ENCODE peak calls at places on chromosomes 11 and 22, in eight cellular contexts. One of them, this sample, is unnamed.

GRCh38 chr22:27125539-27125938 is 468.2 kb downstream of the MIAT start:
- DNase-seq in NCI-H2081: no peak
- DNase-seq in AG08395: no peak
- DNase-seq in neuronal stem cell: no peak
- DNase-seq in substantia nigra: no peak
- DNase-seq in IMR-90: no peak
- DNase-seq in A549: no peak
- DNase-seq in iPS-NIHi11: no peak
- DNase-seq in this sample: no peak

GRCh38 chr22:45452565-45453449 is 39.3 kb downstream of the RIBC2 start:
- DNase-seq in NCI-H2081: no peak
- DNase-seq in AG08395: peak; percentile 53
- DNase-seq in neuronal stem cell: no peak
- DNase-seq in substantia nigra: no peak
- DNase-seq in IMR-90: peak; percentile 67
- DNase-seq in A549: no peak
- DNase-seq in iPS-NIHi11: no peak
- DNase-seq in this sample: no peak

GRCh38 chr11:43316451-43316850 is 4.7 kb downstream of the API5 start:
- DNase-seq in NCI-H2081: no peak
- DNase-seq in AG08395: peak; percentile 3
- DNase-seq in neuronal stem cell: no peak
- DNase-seq in substantia nigra: no peak
- DNase-seq in IMR-90: peak; percentile 13
- DNase-seq in A549: no peak
- DNase-seq in iPS-NIHi11: no peak
- DNase-seq in this sample: no peak

GRCh38 chr11:82701847-82702520 is 31.7 kb downstream of the FAM181B start:
- DNase-seq in NCI-H2081: peak; percentile 42
- DNase-seq in AG08395: peak; percentile 39
- DNase-seq in neuronal stem cell: peak; percentile 65
- DNase-seq in substantia nigra: peak; percentile 14
- DNase-seq in IMR-90: peak; percentile 16
- DNase-seq in A549: peak; percentile 29
- DNase-seq in iPS-NIHi11: peak; percentile 63
- DNase-seq in this sample: peak; percentile 58

GRCh38 chr11:11884774-11885481 is 43.2 kb downstream of the USP47 start:
- DNase-seq in NCI-H2081: no peak
- DNase-seq in AG08395: no peak
- DNase-seq in neuronal stem cell: no peak
- DNase-seq in substantia nigra: no peak
- DNase-seq in IMR-90: no peak
- DNase-seq in A549: no peak
- DNase-seq in iPS-NIHi11: no peak
- DNase-seq in this sample: no peak

GRCh38 chr22:41480397-41480735 is 11.4 kb downstream of the ACO2 start:
- DNase-seq in NCI-H2081: no peak
- DNase-seq in AG08395: peak; percentile 37
- DNase-seq in neuronal stem cell: no peak
- DNase-seq in substantia nigra: no peak
- DNase-seq in IMR-90: peak; percentile 92
- DNase-seq in A549: no peak
- DNase-seq in iPS-NIHi11: no peak
- DNase-seq in this sample: no peak

GRCh38 chr22:39183991-39184585 is 31.6 kb upstream of the CBX7 start:
- DNase-seq in NCI-H2081: no peak
- DNase-seq in AG08395: peak; percentile 87
- DNase-seq in neuronal stem cell: no peak
- DNase-seq in substantia nigra: no peak
- DNase-seq in IMR-90: peak; percentile 63
- DNase-seq in A549: no peak
- DNase-seq in iPS-NIHi11: peak; percentile 71
- DNase-seq in this sample: no peak

GRCh38 chr22:39967996-39968968 is 8.1 kb downstream of the TMA7B start:
- DNase-seq in NCI-H2081: no peak
- DNase-seq in AG08395: no peak
- DNase-seq in neuronal stem cell: peak; percentile 41
- DNase-seq in substantia nigra: no peak
- DNase-seq in IMR-90: no peak
- DNase-seq in A549: no peak
- DNase-seq in iPS-NIHi11: peak; percentile 29
- DNase-seq in this sample: peak; percentile 97

GRCh38 chr22:26464312-26464711 is 19.3 kb downstream of the HPS4 start:
- DNase-seq in NCI-H2081: no peak
- DNase-seq in AG08395: peak; percentile 82
- DNase-seq in neuronal stem cell: no peak
- DNase-seq in substantia nigra: no peak
- DNase-seq in IMR-90: no peak
- DNase-seq in A549: no peak
- DNase-seq in iPS-NIHi11: no peak
- DNase-seq in this sample: no peak

GRCh38 chr11:64372802-64373597 is 14.0 kb downstream of the RPS6KA4 start:
- DNase-seq in NCI-H2081: peak; percentile 96
- DNase-seq in AG08395: peak; percentile 34
- DNase-seq in neuronal stem cell: no peak
- DNase-seq in substantia nigra: peak; percentile 74
- DNase-seq in IMR-90: no peak
- DNase-seq in A549: peak; percentile 88
- DNase-seq in iPS-NIHi11: peak; percentile 78
- DNase-seq in this sample: peak; percentile 65

GRCh38 chr11:83922318-83922717 is 636.2 kb upstream of the CCDC90B start:
- DNase-seq in NCI-H2081: no peak
- DNase-seq in AG08395: no peak
- DNase-seq in neuronal stem cell: no peak
- DNase-seq in substantia nigra: no peak
- DNase-seq in IMR-90: no peak
- DNase-seq in A549: no peak
- DNase-seq in iPS-NIHi11: no peak
- DNase-seq in this sample: no peak

GRCh38 chr22:31055322-31056159 is 25.6 kb upstream of the SMTN start:
- DNase-seq in NCI-H2081: no peak
- DNase-seq in AG08395: peak; percentile 95
- DNase-seq in neuronal stem cell: peak; percentile 26
- DNase-seq in substantia nigra: peak; percentile 55
- DNase-seq in IMR-90: peak; percentile 99
- DNase-seq in A549: peak; percentile 92
- DNase-seq in iPS-NIHi11: peak; percentile 76
- DNase-seq in this sample: no peak

GRCh38 chr11:17642980-17643379 is 76.4 kb upstream of the MYOD1 start:
- DNase-seq in NCI-H2081: no peak
- DNase-seq in AG08395: no peak
- DNase-seq in neuronal stem cell: no peak
- DNase-seq in substantia nigra: no peak
- DNase-seq in IMR-90: no peak
- DNase-seq in A549: no peak
- DNase-seq in iPS-NIHi11: no peak
- DNase-seq in this sample: no peak

GRCh38 chr11:27672836-27673464 is 27.3 kb downstream of the BDNF start:
- DNase-seq in NCI-H2081: no peak
- DNase-seq in AG08395: peak; percentile 33
- DNase-seq in neuronal stem cell: no peak
- DNase-seq in substantia nigra: no peak
- DNase-seq in IMR-90: peak; percentile 70
- DNase-seq in A549: no peak
- DNase-seq in iPS-NIHi11: no peak
- DNase-seq in this sample: no peak

GRCh38 chr11:112302226-112302868 is 41.7 kb upstream of the PLET1 start:
- DNase-seq in NCI-H2081: no peak
- DNase-seq in AG08395: peak; percentile 25
- DNase-seq in neuronal stem cell: no peak
- DNase-seq in substantia nigra: no peak
- DNase-seq in IMR-90: peak; percentile 30
- DNase-seq in A549: no peak
- DNase-seq in iPS-NIHi11: no peak
- DNase-seq in this sample: no peak

GRCh38 chr11:111329306-111330204 is 31.2 kb downstream of the POU2AF3 start:
- DNase-seq in NCI-H2081: no peak
- DNase-seq in AG08395: no peak
- DNase-seq in neuronal stem cell: no peak
- DNase-seq in substantia nigra: peak; percentile 54
- DNase-seq in IMR-90: no peak
- DNase-seq in A549: no peak
- DNase-seq in iPS-NIHi11: no peak
- DNase-seq in this sample: no peak

GRCh38 chr11:124602751-124603150 is 8.5 kb upstream of the PANX3 start:
- DNase-seq in NCI-H2081: no peak
- DNase-seq in AG08395: no peak
- DNase-seq in neuronal stem cell: no peak
- DNase-seq in substantia nigra: no peak
- DNase-seq in IMR-90: no peak
- DNase-seq in A549: no peak
- DNase-seq in iPS-NIHi11: no peak
- DNase-seq in this sample: no peak

GRCh38 chr22:27685515-27685914 is 116.0 kb downstream of the MN1 start:
- DNase-seq in NCI-H2081: no peak
- DNase-seq in AG08395: no peak
- DNase-seq in neuronal stem cell: no peak
- DNase-seq in substantia nigra: no peak
- DNase-seq in IMR-90: no peak
- DNase-seq in A549: no peak
- DNase-seq in iPS-NIHi11: no peak
- DNase-seq in this sample: no peak

GRCh38 chr11:71490731-71491390 is 36.2 kb upstream of the KRTAP5-7 start:
- DNase-seq in NCI-H2081: no peak
- DNase-seq in AG08395: no peak
- DNase-seq in neuronal stem cell: no peak
- DNase-seq in substantia nigra: no peak
- DNase-seq in IMR-90: no peak
- DNase-seq in A549: no peak
- DNase-seq in iPS-NIHi11: no peak
- DNase-seq in this sample: no peak

GRCh38 chr11:68682531-68682931 is 1.8 kb upstream of the GAL start:
- DNase-seq in NCI-H2081: no peak
- DNase-seq in AG08395: no peak
- DNase-seq in neuronal stem cell: no peak
- DNase-seq in substantia nigra: no peak
- DNase-seq in IMR-90: peak; percentile 24
- DNase-seq in A549: no peak
- DNase-seq in iPS-NIHi11: no peak
- DNase-seq in this sample: no peak

GRCh38 chr11:117701781-117702180 is 95.2 kb downstream of the DSCAML1 start:
- DNase-seq in NCI-H2081: no peak
- DNase-seq in AG08395: no peak
- DNase-seq in neuronal stem cell: no peak
- DNase-seq in substantia nigra: no peak
- DNase-seq in IMR-90: no peak
- DNase-seq in A549: no peak
- DNase-seq in iPS-NIHi11: no peak
- DNase-seq in this sample: no peak

GRCh38 chr11:92638678-92639077 is 330.8 kb upstream of the MTNR1B start:
- DNase-seq in NCI-H2081: no peak
- DNase-seq in AG08395: no peak
- DNase-seq in neuronal stem cell: no peak
- DNase-seq in substantia nigra: no peak
- DNase-seq in IMR-90: no peak
- DNase-seq in A549: peak; percentile 0
- DNase-seq in iPS-NIHi11: no peak
- DNase-seq in this sample: no peak

GRCh38 chr22:24233816-24234215 is 11.1 kb downstream of the GGT5 start:
- DNase-seq in NCI-H2081: no peak
- DNase-seq in AG08395: no peak
- DNase-seq in neuronal stem cell: no peak
- DNase-seq in substantia nigra: no peak
- DNase-seq in IMR-90: no peak
- DNase-seq in A549: no peak
- DNase-seq in iPS-NIHi11: no peak
- DNase-seq in this sample: no peak

GRCh38 chr11:62980133-62980760 is 4.5 kb downstream of the SLC22A6 start:
- DNase-seq in NCI-H2081: no peak
- DNase-seq in AG08395: peak; percentile 7
- DNase-seq in neuronal stem cell: peak; percentile 35
- DNase-seq in substantia nigra: no peak
- DNase-seq in IMR-90: peak; percentile 3
- DNase-seq in A549: no peak
- DNase-seq in iPS-NIHi11: peak; percentile 71
- DNase-seq in this sample: no peak

GRCh38 chr11:19472679-19473078 is 231.9 kb upstream of the E2F8 start:
- DNase-seq in NCI-H2081: no peak
- DNase-seq in AG08395: no peak
- DNase-seq in neuronal stem cell: no peak
- DNase-seq in substantia nigra: no peak
- DNase-seq in IMR-90: no peak
- DNase-seq in A549: no peak
- DNase-seq in iPS-NIHi11: no peak
- DNase-seq in this sample: no peak

GRCh38 chr11:59822989-59823566 is 12.5 kb upstream of the MRPL16 start:
- DNase-seq in NCI-H2081: peak; percentile 61
- DNase-seq in AG08395: peak; percentile 62
- DNase-seq in neuronal stem cell: peak; percentile 30
- DNase-seq in substantia nigra: no peak
- DNase-seq in IMR-90: peak; percentile 53
- DNase-seq in A549: peak; percentile 32
- DNase-seq in iPS-NIHi11: peak; percentile 32
- DNase-seq in this sample: peak; percentile 45

GRCh38 chr11:61679301-61679700 is 890 bp upstream of the DAGLA start:
- DNase-seq in NCI-H2081: no peak
- DNase-seq in AG08395: no peak
- DNase-seq in neuronal stem cell: no peak
- DNase-seq in substantia nigra: no peak
- DNase-seq in IMR-90: no peak
- DNase-seq in A549: no peak
- DNase-seq in iPS-NIHi11: no peak
- DNase-seq in this sample: no peak

GRCh38 chr11:75292943-75293342 is 52.4 kb downstream of the TPBGL start:
- DNase-seq in NCI-H2081: no peak
- DNase-seq in AG08395: no peak
- DNase-seq in neuronal stem cell: no peak
- DNase-seq in substantia nigra: no peak
- DNase-seq in IMR-90: no peak
- DNase-seq in A549: no peak
- DNase-seq in iPS-NIHi11: no peak
- DNase-seq in this sample: no peak

GRCh38 chr11:127445476-127445875 is 444.9 kb upstream of the KIRREL3 start:
- DNase-seq in NCI-H2081: no peak
- DNase-seq in AG08395: no peak
- DNase-seq in neuronal stem cell: no peak
- DNase-seq in substantia nigra: no peak
- DNase-seq in IMR-90: no peak
- DNase-seq in A549: no peak
- DNase-seq in iPS-NIHi11: no peak
- DNase-seq in this sample: no peak

This sample was measured in COLO829.